ENCODE peak calls at places on chromosomes 16 and 17, in eight cellular contexts. One of them, this sample, is unnamed. For H3K36me3, the result is how much of the 10 kb centered on the place peaks cover.

GRCh38 chr16:3983081-3983520 is 102.6 kb upstream of the CREBBP start:
- DNase-seq in ovary: peak
- DNase-seq in aorta: no peak
- DNase-seq in H7: peak
- DNase-seq in DND-41: peak
- DNase-seq in CD8-positive, alpha-beta T cell: peak
- DNase-seq in heart right ventricle: peak
- DNase-seq in brain microvascular endothelial cell: peak
- DNase-seq in this sample: no peak

GRCh38 chr17:19979917-19980770 is 2.5 kb upstream of the AKAP10 start:
- DNase-seq in ovary: peak
- DNase-seq in aorta: peak
- DNase-seq in H7: peak
- DNase-seq in DND-41: no peak
- DNase-seq in CD8-positive, alpha-beta T cell: no peak
- DNase-seq in heart right ventricle: peak
- DNase-seq in brain microvascular endothelial cell: no peak
- DNase-seq in this sample: no peak

GRCh38 chr16:15658149-15658548 is 8.1 kb downstream of the NDE1 start:
- DNase-seq in ovary: no peak
- DNase-seq in aorta: no peak
- DNase-seq in H7: no peak
- DNase-seq in DND-41: no peak
- DNase-seq in CD8-positive, alpha-beta T cell: no peak
- DNase-seq in heart right ventricle: no peak
- DNase-seq in brain microvascular endothelial cell: no peak
- DNase-seq in this sample: no peak

GRCh38 chr16:80962879-80963278 is 43.8 kb downstream of the CMC2 start:
- DNase-seq in ovary: no peak
- DNase-seq in aorta: no peak
- DNase-seq in H7: no peak
- DNase-seq in DND-41: no peak
- DNase-seq in CD8-positive, alpha-beta T cell: no peak
- DNase-seq in heart right ventricle: no peak
- DNase-seq in brain microvascular endothelial cell: no peak
- DNase-seq in this sample: no peak

GRCh38 chr16:9124908-9125584 is 33.6 kb downstream of the HAPSTR1 start:
- DNase-seq in ovary: no peak
- DNase-seq in aorta: no peak
- DNase-seq in H7: peak
- DNase-seq in DND-41: no peak
- DNase-seq in CD8-positive, alpha-beta T cell: no peak
- DNase-seq in heart right ventricle: no peak
- DNase-seq in brain microvascular endothelial cell: no peak
- DNase-seq in this sample: no peak

GRCh38 chr17:40121191-40121885 is 433 bp upstream of the MSL1 start:
- DNase-seq in ovary: peak
- DNase-seq in aorta: peak
- DNase-seq in H7: no peak
- DNase-seq in DND-41: no peak
- DNase-seq in CD8-positive, alpha-beta T cell: no peak
- DNase-seq in heart right ventricle: peak
- DNase-seq in brain microvascular endothelial cell: no peak
- DNase-seq in this sample: peak

GRCh38 chr16:28497861-28498599 is 3.6 kb downstream of the APOBR start:
- DNase-seq in ovary: no peak
- DNase-seq in aorta: no peak
- DNase-seq in H7: peak
- DNase-seq in DND-41: no peak
- DNase-seq in CD8-positive, alpha-beta T cell: no peak
- DNase-seq in heart right ventricle: no peak
- DNase-seq in brain microvascular endothelial cell: no peak
- DNase-seq in this sample: no peak

GRCh38 chr16:82641336-82641984 is 14.7 kb downstream of the CDH13 start:
- DNase-seq in ovary: no peak
- DNase-seq in aorta: no peak
- DNase-seq in H7: no peak
- DNase-seq in DND-41: no peak
- DNase-seq in CD8-positive, alpha-beta T cell: no peak
- DNase-seq in heart right ventricle: no peak
- DNase-seq in brain microvascular endothelial cell: no peak
- DNase-seq in this sample: no peak

GRCh38 chr17:69714659-69715058 is 300.2 kb downstream of the MAP2K6 start:
- DNase-seq in ovary: no peak
- DNase-seq in aorta: no peak
- DNase-seq in H7: no peak
- DNase-seq in DND-41: no peak
- DNase-seq in CD8-positive, alpha-beta T cell: no peak
- DNase-seq in heart right ventricle: no peak
- DNase-seq in brain microvascular endothelial cell: no peak
- DNase-seq in this sample: no peak

GRCh38 chr17:40598928-40599627 is 33.8 kb upstream of the CCR7 start:
- DNase-seq in ovary: no peak
- DNase-seq in aorta: no peak
- DNase-seq in H7: no peak
- DNase-seq in DND-41: no peak
- DNase-seq in CD8-positive, alpha-beta T cell: peak
- DNase-seq in heart right ventricle: peak
- DNase-seq in brain microvascular endothelial cell: peak
- DNase-seq in this sample: peak

GRCh38 chr17:66414528-66415175 is 112.2 kb downstream of the PRKCA start:
- DNase-seq in ovary: no peak
- DNase-seq in aorta: no peak
- DNase-seq in H7: no peak
- DNase-seq in DND-41: no peak
- DNase-seq in CD8-positive, alpha-beta T cell: no peak
- DNase-seq in heart right ventricle: no peak
- DNase-seq in brain microvascular endothelial cell: no peak
- DNase-seq in this sample: no peak

GRCh38 chr17:14553847-14554246 is 253.0 kb downstream of the HS3ST3B1 start:
- DNase-seq in ovary: no peak
- DNase-seq in aorta: no peak
- DNase-seq in H7: no peak
- DNase-seq in DND-41: no peak
- DNase-seq in CD8-positive, alpha-beta T cell: no peak
- DNase-seq in heart right ventricle: no peak
- DNase-seq in brain microvascular endothelial cell: no peak
- DNase-seq in this sample: no peak

GRCh38 chr16:85987750-85988078 is 88.8 kb downstream of the IRF8 start:
- DNase-seq in ovary: no peak
- DNase-seq in aorta: peak
- DNase-seq in H7: no peak
- DNase-seq in DND-41: no peak
- DNase-seq in CD8-positive, alpha-beta T cell: no peak
- DNase-seq in heart right ventricle: no peak
- DNase-seq in brain microvascular endothelial cell: no peak
- DNase-seq in this sample: no peak

GRCh38 chr17:70464995-70465394 is 295.7 kb downstream of the KCNJ2 start:
- DNase-seq in ovary: no peak
- DNase-seq in aorta: no peak
- DNase-seq in H7: no peak
- DNase-seq in DND-41: no peak
- DNase-seq in CD8-positive, alpha-beta T cell: no peak
- DNase-seq in heart right ventricle: no peak
- DNase-seq in brain microvascular endothelial cell: no peak
- DNase-seq in this sample: no peak

GRCh38 chr17:78780335-78780734 is 1.7 kb downstream of the CYTH1 start:
- DNase-seq in ovary: no peak
- DNase-seq in aorta: peak
- DNase-seq in H7: no peak
- DNase-seq in DND-41: no peak
- DNase-seq in CD8-positive, alpha-beta T cell: no peak
- DNase-seq in heart right ventricle: no peak
- DNase-seq in brain microvascular endothelial cell: no peak
- DNase-seq in this sample: peak

GRCh38 chr16:80417706-80418105 is 123.1 kb upstream of the DYNLRB2 start:
- DNase-seq in ovary: no peak
- DNase-seq in aorta: no peak
- DNase-seq in H7: no peak
- DNase-seq in DND-41: no peak
- DNase-seq in CD8-positive, alpha-beta T cell: no peak
- DNase-seq in heart right ventricle: no peak
- DNase-seq in brain microvascular endothelial cell: no peak
- DNase-seq in this sample: no peak

GRCh38 chr17:80264793-80265075 is 4.1 kb downstream of the RNF213 start:
- DNase-seq in ovary: no peak
- DNase-seq in aorta: no peak
- DNase-seq in H7: no peak
- DNase-seq in DND-41: no peak
- DNase-seq in CD8-positive, alpha-beta T cell: no peak
- DNase-seq in heart right ventricle: no peak
- DNase-seq in brain microvascular endothelial cell: no peak
- DNase-seq in this sample: no peak

GRCh38 chr16:31502981-31503380 is 5.2 kb downstream of the RUSF1 start:
- DNase-seq in ovary: no peak
- DNase-seq in aorta: no peak
- DNase-seq in H7: no peak
- DNase-seq in DND-41: no peak
- DNase-seq in CD8-positive, alpha-beta T cell: no peak
- DNase-seq in heart right ventricle: no peak
- DNase-seq in brain microvascular endothelial cell: no peak
- DNase-seq in this sample: no peak

GRCh38 chr17:66964083-66964771 is at the start of gene CACNG4:
- DNase-seq in ovary: no peak
- DNase-seq in aorta: no peak
- DNase-seq in H7: peak
- DNase-seq in DND-41: no peak
- DNase-seq in CD8-positive, alpha-beta T cell: no peak
- DNase-seq in heart right ventricle: no peak
- DNase-seq in brain microvascular endothelial cell: no peak
- DNase-seq in this sample: no peak

GRCh38 chr17:46841561-46842379 is 9.6 kb upstream of the WNT9B start:
- DNase-seq in ovary: no peak
- DNase-seq in aorta: no peak
- DNase-seq in H7: peak
- DNase-seq in DND-41: no peak
- DNase-seq in CD8-positive, alpha-beta T cell: no peak
- DNase-seq in heart right ventricle: no peak
- DNase-seq in brain microvascular endothelial cell: no peak
- DNase-seq in this sample: no peak

DNA sequence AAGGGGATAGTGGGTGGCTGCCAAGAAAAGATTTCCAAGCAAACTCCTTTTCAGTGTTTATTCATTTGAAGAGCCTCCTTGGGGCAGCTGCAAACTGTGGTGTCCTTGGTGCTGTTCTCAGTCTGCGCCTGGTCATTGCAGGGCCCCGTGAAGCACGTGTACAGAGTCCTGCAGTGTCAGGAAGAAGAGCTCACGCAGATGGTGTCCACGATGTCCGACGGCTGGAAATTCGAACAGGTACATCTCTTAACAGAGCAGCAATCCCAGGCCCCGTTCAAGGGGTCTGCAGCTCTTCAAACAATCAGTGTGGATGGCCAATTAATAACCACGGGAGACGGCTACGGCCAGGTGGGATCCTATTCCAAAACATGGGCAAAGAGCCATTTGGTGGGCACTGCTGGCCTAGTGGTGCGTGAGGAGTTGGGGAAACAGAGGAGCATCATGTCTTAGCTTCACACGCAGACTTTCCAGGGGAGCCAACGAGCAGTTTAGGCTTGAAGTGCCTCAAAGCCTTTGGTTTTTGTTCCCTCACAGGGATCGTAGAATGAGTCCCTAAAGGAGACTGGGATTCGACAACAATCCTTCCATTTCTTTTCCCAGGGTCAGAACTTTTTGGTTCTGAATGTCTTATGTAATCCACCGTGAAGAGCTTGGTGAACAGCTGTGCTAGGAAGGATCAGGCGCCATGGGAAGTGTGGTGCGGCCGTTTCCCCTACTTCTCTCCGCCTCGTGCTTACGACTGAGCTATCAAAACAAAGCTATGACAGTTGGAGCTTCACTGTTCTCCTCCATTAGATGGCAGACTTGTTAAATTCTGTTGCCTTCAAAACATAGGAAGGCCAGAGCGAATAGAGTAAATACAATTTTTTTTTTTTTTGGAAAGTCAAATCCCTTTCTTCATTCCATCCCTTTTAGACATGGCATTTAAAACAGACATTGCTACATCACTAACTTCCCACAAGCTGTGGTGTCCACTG is 12.6 kb downstream of the KCTD2 start:
- DNase-seq in ovary: peak
- DNase-seq in aorta: peak
- DNase-seq in H7: peak
- DNase-seq in DND-41: no peak
- DNase-seq in CD8-positive, alpha-beta T cell: no peak
- DNase-seq in heart right ventricle: peak
- DNase-seq in brain microvascular endothelial cell: peak
- DNase-seq in this sample: peak
- H3K36me3 ChIP-seq in ovary: under half
- H3K36me3 ChIP-seq in aorta: under half
- H3K36me3 ChIP-seq in H7: under half
- H3K36me3 ChIP-seq in DND-41: half or more
- H3K36me3 ChIP-seq in CD8-positive, alpha-beta T cell: under half
- H3K36me3 ChIP-seq in heart right ventricle: half or more
- H3K36me3 ChIP-seq in brain microvascular endothelial cell: under half
- H3K36me3 ChIP-seq in this sample: under half

GRCh38 chr16:56307534-56307873 is 116.2 kb downstream of the GNAO1 start:
- DNase-seq in ovary: no peak
- DNase-seq in aorta: no peak
- DNase-seq in H7: no peak
- DNase-seq in DND-41: no peak
- DNase-seq in CD8-positive, alpha-beta T cell: no peak
- DNase-seq in heart right ventricle: no peak
- DNase-seq in brain microvascular endothelial cell: no peak
- DNase-seq in this sample: no peak
- H3K36me3 ChIP-seq in ovary: under half
- H3K36me3 ChIP-seq in aorta: under half
- H3K36me3 ChIP-seq in H7: under half
- H3K36me3 ChIP-seq in DND-41: under half
- H3K36me3 ChIP-seq in CD8-positive, alpha-beta T cell: under half
- H3K36me3 ChIP-seq in heart right ventricle: under half
- H3K36me3 ChIP-seq in brain microvascular endothelial cell: under half
- H3K36me3 ChIP-seq in this sample: under half

DNA sequence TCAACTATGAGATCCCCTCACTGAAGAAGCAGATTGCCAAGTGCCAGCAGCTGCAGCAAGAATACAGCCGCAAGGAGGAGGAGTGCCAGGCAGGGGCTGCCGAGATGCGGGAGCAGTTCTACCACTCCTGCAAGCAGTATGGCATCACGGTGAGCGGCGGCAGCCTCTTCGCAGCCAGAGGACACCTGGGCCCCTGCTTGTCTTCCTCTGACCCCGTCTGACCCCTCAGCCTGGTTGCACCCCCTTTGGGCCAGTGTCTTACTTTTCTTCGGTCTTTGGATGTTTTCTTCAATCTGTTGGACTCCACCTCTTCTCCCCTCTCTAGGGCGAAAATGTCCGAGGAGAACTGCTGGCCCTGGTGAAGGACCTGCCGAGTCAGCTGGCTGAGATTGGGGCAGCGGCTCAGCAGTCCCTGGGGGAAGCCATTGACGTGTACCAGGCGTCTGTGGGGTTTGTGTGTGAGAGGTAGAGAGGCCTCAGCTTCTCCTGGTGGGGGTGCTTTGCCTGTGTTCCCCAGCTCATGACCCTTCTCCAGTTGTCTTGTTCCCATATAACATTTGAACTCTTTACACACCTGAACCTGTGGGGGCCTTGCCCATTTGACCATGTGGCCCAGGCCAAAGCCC is 4.4 kb downstream of the CDK5RAP3 start:
- DNase-seq in ovary: no peak
- DNase-seq in aorta: no peak
- DNase-seq in H7: peak
- DNase-seq in DND-41: no peak
- DNase-seq in CD8-positive, alpha-beta T cell: no peak
- DNase-seq in heart right ventricle: no peak
- DNase-seq in brain microvascular endothelial cell: no peak
- DNase-seq in this sample: no peak
- H3K36me3 ChIP-seq in ovary: under half
- H3K36me3 ChIP-seq in aorta: under half
- H3K36me3 ChIP-seq in H7: under half
- H3K36me3 ChIP-seq in DND-41: half or more
- H3K36me3 ChIP-seq in CD8-positive, alpha-beta T cell: under half
- H3K36me3 ChIP-seq in heart right ventricle: half or more
- H3K36me3 ChIP-seq in brain microvascular endothelial cell: under half
- H3K36me3 ChIP-seq in this sample: half or more

GRCh38 chr17:42329025-42329976 is 41.0 kb downstream of the STAT5A start:
- DNase-seq in ovary: no peak
- DNase-seq in aorta: peak
- DNase-seq in H7: peak
- DNase-seq in DND-41: no peak
- DNase-seq in CD8-positive, alpha-beta T cell: no peak
- DNase-seq in heart right ventricle: no peak
- DNase-seq in brain microvascular endothelial cell: peak
- DNase-seq in this sample: no peak
- H3K36me3 ChIP-seq in ovary: under half
- H3K36me3 ChIP-seq in aorta: under half
- H3K36me3 ChIP-seq in H7: under half
- H3K36me3 ChIP-seq in DND-41: under half
- H3K36me3 ChIP-seq in CD8-positive, alpha-beta T cell: under half
- H3K36me3 ChIP-seq in heart right ventricle: half or more
- H3K36me3 ChIP-seq in brain microvascular endothelial cell: half or more
- H3K36me3 ChIP-seq in this sample: under half